ENCODE peak calls at places on chromosome 4, in six cellular contexts. P is SJSA1, Z is GM06990, A is spleen, B is NT2/D1, F is cardiac muscle cell. N is an unnamed sample. For H3K27me3, the result is how much of the 10 kb centered on the place peaks cover.

GRCh38 chr4:6116696-6117285 is 83.6 kb downstream of the JAKMIP1 start:
- DNase-seq in P (no peak), Z (no peak), A (no peak), B (no peak), F (no peak), N (no peak)

GRCh38 chr4:76305971-76306881 is at the start of gene STBD1:
- DNase-seq in P (peak), Z (no peak), A (peak), B (peak), F (peak), N (peak)

GRCh38 chr4:165208741-165209388 is 1.5 kb downstream of the KLHL2 start:
- DNase-seq in P (no peak), Z (no peak), A (no peak), B (no peak), F (peak), N (no peak)

GRCh38 chr4:101818362-101818761 is 27.8 kb downstream of the BANK1 start:
- DNase-seq in P (no peak), Z (no peak), A (no peak), B (no peak), F (peak), N (no peak)

GRCh38 chr4:169620846-169621228 is 459 bp downstream of the CLCN3 start:
- DNase-seq in P (no peak), Z (no peak), A (no peak), B (no peak), F (no peak), N (peak)

GRCh38 chr4:182240161-182241130 is 2.8 kb upstream of the TENM3 start:
- DNase-seq in P (peak), Z (no peak), A (no peak), B (no peak), F (peak), N (no peak)

GRCh38 chr4:180099962-180100361 is 2143.2 kb upstream of the TENM3 start:
- DNase-seq in P (no peak), Z (no peak), A (no peak), B (no peak), F (no peak), N (no peak)

GRCh38 chr4:27412617-27413016 is 552.0 kb downstream of the STIM2 start:
- DNase-seq in P (no peak), Z (no peak), A (no peak), B (no peak), F (no peak), N (no peak)

GRCh38 chr4:89136525-89136924 is 25.2 kb downstream of the TIGD2 start:
- DNase-seq in P (no peak), Z (no peak), A (no peak), B (no peak), F (no peak), N (no peak)

GRCh38 chr4:148163011-148163410 is 279.2 kb downstream of the NR3C2 start:
- DNase-seq in P (no peak), Z (no peak), A (no peak), B (no peak), F (no peak), N (no peak)

GRCh38 chr4:138308421-138308820 is 66.3 kb upstream of the SLC7A11 start:
- DNase-seq in P (peak), Z (no peak), A (no peak), B (no peak), F (no peak), N (no peak)

GRCh38 chr4:43325220-43325967 is 432.9 kb downstream of the GRXCR1 start:
- DNase-seq in P (no peak), Z (no peak), A (no peak), B (no peak), F (peak), N (no peak)

GRCh38 chr4:76526585-76526990 is 91.6 kb downstream of the SHROOM3 start:
- DNase-seq in P (no peak), Z (no peak), A (no peak), B (no peak), F (no peak), N (no peak)

GRCh38 chr4:10096201-10096975 is 20.2 kb downstream of the WDR1 start:
- DNase-seq in P (peak), Z (no peak), A (peak), B (no peak), F (peak), N (peak)

GRCh38 chr4:173346074-173346473 is 11.9 kb upstream of the HMGB2 start:
- DNase-seq in P (peak), Z (no peak), A (no peak), B (no peak), F (peak), N (no peak)

DNA sequence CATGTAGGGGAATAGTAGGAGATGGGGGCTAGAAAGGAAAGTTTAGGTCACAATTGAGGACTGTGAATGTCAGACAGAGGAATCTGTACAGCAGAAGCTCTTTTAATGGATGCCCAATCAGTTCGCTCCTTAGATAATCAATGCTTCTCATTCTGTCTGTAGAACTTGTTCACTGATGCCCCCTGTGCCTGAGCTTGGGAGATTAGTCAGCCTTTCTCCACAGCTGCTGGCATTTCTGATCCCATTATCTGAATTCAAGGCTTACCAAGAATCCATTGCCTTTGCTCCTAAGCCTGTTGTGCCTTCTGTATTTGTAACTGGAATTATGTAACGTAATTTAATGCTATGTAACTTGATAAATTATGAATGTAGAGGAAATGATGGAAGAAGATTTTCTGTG is 53.2 kb upstream of the BBS12 start:
- DNase-seq in P (no peak), Z (no peak), A (no peak), B (no peak), F (no peak), N (no peak)
- H3K27me3 ChIP-seq in P (under half), Z (under half), A (under half), B (under half), F (under half), N (under half)

DNA sequence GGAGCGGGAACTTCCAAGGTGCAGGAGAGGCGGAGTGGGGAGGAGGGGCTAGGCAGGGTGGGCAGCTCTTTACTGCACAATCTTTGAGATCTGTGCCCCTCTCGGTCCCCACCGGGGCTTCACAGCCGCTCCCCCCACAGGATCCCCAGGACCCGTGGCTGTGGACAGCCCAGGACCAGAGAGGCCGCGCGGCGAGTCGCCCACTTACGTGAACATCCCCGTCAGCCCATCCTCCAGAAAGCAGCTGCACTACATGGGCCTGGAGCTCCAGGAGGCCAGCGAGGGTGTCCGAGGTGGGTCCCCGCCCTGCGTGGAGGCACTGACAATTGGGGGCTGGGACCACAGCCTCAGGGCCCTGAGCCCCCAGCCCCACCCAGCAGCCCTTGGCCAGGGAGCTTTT is 32.1 kb downstream of the LRPAP1 start:
- DNase-seq in P (no peak), Z (no peak), A (no peak), B (no peak), F (no peak), N (no peak)
- H3K27me3 ChIP-seq in P (under half), Z (under half), A (under half), B (half or more), F (under half), N (under half)

GRCh38 chr4:141576585-141577110 is 59.7 kb upstream of the IL15 start:
- DNase-seq in P (no peak), Z (no peak), A (no peak), B (no peak), F (no peak), N (no peak)
- H3K27me3 ChIP-seq in P (under half), Z (under half), A (under half), B (under half), F (under half), N (under half)

GRCh38 chr4:4753643-4754042 is 105.8 kb upstream of the MSX1 start:
- DNase-seq in P (no peak), Z (no peak), A (no peak), B (no peak), F (no peak), N (no peak)
- H3K27me3 ChIP-seq in P (under half), Z (under half), A (under half), B (under half), F (under half), N (under half)

GRCh38 chr4:144504853-144505252 is 141.1 kb upstream of the HHIP start:
- DNase-seq in P (no peak), Z (no peak), A (no peak), B (no peak), F (no peak), N (no peak)
- H3K27me3 ChIP-seq in P (under half), Z (under half), A (under half), B (under half), F (under half), N (under half)

GRCh38 chr4:107098403-107098802 is 62.3 kb upstream of the DKK2 start:
- DNase-seq in P (no peak), Z (no peak), A (no peak), B (no peak), F (no peak), N (no peak)
- H3K27me3 ChIP-seq in P (under half), Z (under half), A (under half), B (under half), F (under half), N (under half)

GRCh38 chr4:8123389-8123788 is 35.2 kb downstream of the ABLIM2 start:
- DNase-seq in P (no peak), Z (no peak), A (no peak), B (no peak), F (peak), N (no peak)
- H3K27me3 ChIP-seq in P (under half), Z (under half), A (under half), B (under half), F (under half), N (under half)

DNA sequence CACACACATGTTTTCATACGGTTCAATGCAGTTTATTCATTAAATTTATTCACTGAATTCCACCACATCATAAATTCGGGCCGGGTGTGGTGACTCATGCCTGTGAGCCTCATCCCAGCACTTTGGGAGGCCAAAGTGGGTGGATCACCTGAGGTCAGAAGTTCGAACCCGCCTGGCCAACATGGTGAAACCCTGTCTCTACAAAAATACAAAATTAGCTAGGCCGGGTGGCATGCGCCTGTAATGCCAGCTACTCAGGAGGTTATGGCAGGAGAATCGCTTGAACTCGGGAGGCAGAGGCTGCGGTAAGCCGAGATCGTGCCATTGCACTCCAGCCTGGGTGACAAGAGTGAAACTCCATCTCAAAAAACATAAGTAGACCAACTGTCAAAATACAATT is 131.6 kb downstream of the PDS5A start:
- DNase-seq in P (peak), Z (no peak), A (no peak), B (no peak), F (no peak), N (peak)
- H3K27me3 ChIP-seq in P (under half), Z (under half), A (under half), B (under half), F (under half), N (under half)

GRCh38 chr4:1405249-1405635 is 1.0 kb downstream of the NKX1-1 start:
- DNase-seq in P (no peak), Z (no peak), A (no peak), B (no peak), F (no peak), N (no peak)
- H3K27me3 ChIP-seq in P (under half), Z (under half), A (half or more), B (half or more), F (half or more), N (half or more)

N was measured in transverse colon.